ENCODE peak calls at places on chromosomes 1 and 21, in nine cellular contexts. S, H, I, G, K, O, J, F and V are unnamed samples.

GRCh38 chr1:2513939-2514650 is 12.3 kb downstream of the PANK4 start:
- DNase-seq in F (no peak), S (no peak), K (no peak), H (no peak), O (no peak), G (no peak), I (no peak), J (no peak), V (no peak)

GRCh38 chr1:12595839-12596821 is 21.9 kb downstream of the DHRS3 start:
- DNase-seq in F (no peak), H (peak; percentile 61), J (peak; percentile 88), I (peak; percentile 91), G (no peak), K (peak; percentile 98), S (no peak), O (peak; percentile 91), V (peak; percentile 81)

GRCh38 chr1:6889875-6890480 is 104.7 kb downstream of the CAMTA1 start:
- DNase-seq in O (peak; percentile 47), S (no peak), F (peak; percentile 27), H (peak; percentile 53), G (no peak), K (peak; percentile 66), J (peak; percentile 56), I (no peak), V (no peak)

GRCh38 chr1:245458761-245459174 is 304.0 kb downstream of the KIF26B start:
- DNase-seq in F (no peak), K (no peak), O (no peak), H (peak; percentile 80), J (peak; percentile 89), S (no peak), G (no peak), I (no peak), V (no peak)

GRCh38 chr21:38542263-38542662 is 44.0 kb upstream of the ERG start:
- DNase-seq in J (no peak), H (no peak), S (no peak), F (no peak), G (no peak), O (no peak), I (no peak), K (no peak), V (no peak)

GRCh38 chr1:205669341-205670142 is 10.8 kb downstream of the SLC45A3 start:
- DNase-seq in S (peak; percentile 34), J (peak; percentile 37), G (no peak), I (no peak), F (no peak), K (no peak), O (no peak), H (no peak), V (peak; percentile 59)

GRCh38 chr21:42381347-42381984 is 14.4 kb downstream of the TMPRSS3 start:
- DNase-seq in S (no peak), F (peak; percentile 35), J (peak; percentile 70), G (no peak), O (no peak), K (peak; percentile 22), I (peak; percentile 76), H (peak; percentile 82), V (no peak)

GRCh38 chr1:196034080-196034706 is 574.0 kb downstream of the KCNT2 start:
- DNase-seq in S (no peak), O (no peak), F (no peak), K (peak; percentile 69), G (no peak), I (peak; percentile 48), H (peak; percentile 96), J (no peak), V (peak; percentile 52)

GRCh38 chr1:15430787-15431570 is 7.3 kb upstream of the CTRC start:
- DNase-seq in F (peak; percentile 81), I (peak; percentile 86), J (peak; percentile 62), O (peak; percentile 61), G (peak; percentile 72), S (peak; percentile 47), H (peak; percentile 66), K (no peak), V (peak; percentile 89)

GRCh38 chr21:45477176-45478114 is 64.8 kb downstream of the SLC19A1 start:
- DNase-seq in S (no peak), G (no peak), I (no peak), J (no peak), O (no peak), K (no peak), H (no peak), F (no peak), V (no peak)

GRCh38 chr1:202176949-202177927 is 16.4 kb upstream of the LGR6 start:
- DNase-seq in G (no peak), I (no peak), J (no peak), H (no peak), F (no peak), K (no peak), S (no peak), O (no peak), V (no peak)

GRCh38 chr21:46022551-46023107 is 41.1 kb downstream of the COL6A1 start:
- DNase-seq in H (no peak), S (no peak), I (peak; percentile 33), G (no peak), J (no peak), F (no peak), O (no peak), K (no peak), V (no peak)

GRCh38 chr1:167904641-167905040 is 9.3 kb downstream of the ADCY10 start:
- DNase-seq in O (peak; percentile 48), G (no peak), F (no peak), S (no peak), I (no peak), J (peak; percentile 21), H (peak; percentile 24), K (peak; percentile 58), V (no peak)

GRCh38 chr21:40732998-40733397 is 114.0 kb downstream of the DSCAM start:
- DNase-seq in G (no peak), O (no peak), H (peak; percentile 91), K (no peak), J (no peak), F (no peak), I (no peak), S (no peak), V (no peak)